ENCODE peak calls at places on chromosomes 7 and 10, in eight cellular contexts. One of them, this sample, is unnamed.

GRCh38 chr10:113854757-113855626 is 531 bp downstream of the NHLRC2 start:
- DNase-seq in GM23338: peak; percentile 53
- DNase-seq in HCT116: peak; percentile 31
- DNase-seq in GM23248: peak; percentile 79
- DNase-seq in hepatocyte: peak; percentile 73
- DNase-seq in mammary epithelial cell: peak; percentile 31
- DNase-seq in SK-N-SH: peak; percentile 83
- DNase-seq in fibroblast of lung: peak; percentile 29
- DNase-seq in this sample: peak; percentile 89

GRCh38 chr10:117226813-117227451 is 14.0 kb upstream of the SLC18A2 start:
- DNase-seq in hepatocyte: peak; percentile 66
- DNase-seq in fibroblast of lung: no peak
- DNase-seq in GM23338: peak; percentile 89
- DNase-seq in SK-N-SH: peak; percentile 61
- DNase-seq in GM23248: peak; percentile 81
- DNase-seq in HCT116: peak; percentile 67
- DNase-seq in mammary epithelial cell: peak; percentile 38
- DNase-seq in this sample: peak; percentile 74

GRCh38 chr10:117000580-117000979 is 4.4 kb downstream of the SHTN1 start:
- DNase-seq in hepatocyte: no peak
- DNase-seq in GM23248: no peak
- DNase-seq in fibroblast of lung: peak; percentile 6
- DNase-seq in mammary epithelial cell: no peak
- DNase-seq in SK-N-SH: no peak
- DNase-seq in GM23338: peak; percentile 31
- DNase-seq in HCT116: peak; percentile 2
- DNase-seq in this sample: no peak

GRCh38 chr7:148543-148931 is 43.8 kb upstream of the FAM20C start:
- DNase-seq in SK-N-SH: no peak
- DNase-seq in HCT116: no peak
- DNase-seq in fibroblast of lung: no peak
- DNase-seq in hepatocyte: no peak
- DNase-seq in mammary epithelial cell: no peak
- DNase-seq in GM23248: no peak
- DNase-seq in GM23338: no peak
- DNase-seq in this sample: no peak

GRCh38 chr10:90947025-90947960 is 26.4 kb upstream of the ANKRD1 start:
- DNase-seq in fibroblast of lung: no peak
- DNase-seq in HCT116: no peak
- DNase-seq in hepatocyte: no peak
- DNase-seq in mammary epithelial cell: no peak
- DNase-seq in SK-N-SH: no peak
- DNase-seq in GM23338: no peak
- DNase-seq in GM23248: peak; percentile 34
- DNase-seq in this sample: no peak

GRCh38 chr7:11171569-11172192 is 198.0 kb downstream of the PHF14 start:
- DNase-seq in GM23248: no peak
- DNase-seq in hepatocyte: no peak
- DNase-seq in HCT116: no peak
- DNase-seq in mammary epithelial cell: no peak
- DNase-seq in SK-N-SH: peak; percentile 62
- DNase-seq in GM23338: no peak
- DNase-seq in fibroblast of lung: no peak
- DNase-seq in this sample: no peak

GRCh38 chr7:127584648-127585043 is 750 bp downstream of the GCC1 start:
- DNase-seq in GM23338: no peak
- DNase-seq in fibroblast of lung: no peak
- DNase-seq in hepatocyte: no peak
- DNase-seq in SK-N-SH: no peak
- DNase-seq in GM23248: no peak
- DNase-seq in mammary epithelial cell: no peak
- DNase-seq in HCT116: no peak
- DNase-seq in this sample: no peak

GRCh38 chr7:41911792-41912191 is 208.9 kb upstream of the INHBA start:
- DNase-seq in HCT116: no peak
- DNase-seq in GM23248: peak; percentile 79
- DNase-seq in hepatocyte: no peak
- DNase-seq in mammary epithelial cell: peak; percentile 66
- DNase-seq in SK-N-SH: no peak
- DNase-seq in GM23338: no peak
- DNase-seq in fibroblast of lung: peak; percentile 41
- DNase-seq in this sample: peak; percentile 29

GRCh38 chr7:118477026-118477425 is 252.5 kb downstream of the ANKRD7 start:
- DNase-seq in hepatocyte: no peak
- DNase-seq in fibroblast of lung: no peak
- DNase-seq in HCT116: no peak
- DNase-seq in mammary epithelial cell: no peak
- DNase-seq in SK-N-SH: no peak
- DNase-seq in GM23338: no peak
- DNase-seq in GM23248: no peak
- DNase-seq in this sample: no peak

GRCh38 chr10:42630537-42631134 is 7.7 kb downstream of the ZNF33B start:
- DNase-seq in GM23338: no peak
- DNase-seq in mammary epithelial cell: no peak
- DNase-seq in HCT116: no peak
- DNase-seq in GM23248: no peak
- DNase-seq in hepatocyte: no peak
- DNase-seq in SK-N-SH: no peak
- DNase-seq in fibroblast of lung: no peak
- DNase-seq in this sample: no peak

GRCh38 chr7:28573059-28573553 is 160.8 kb downstream of the CREB5 start:
- DNase-seq in SK-N-SH: peak; percentile 65
- DNase-seq in hepatocyte: no peak
- DNase-seq in GM23248: peak; percentile 10
- DNase-seq in GM23338: no peak
- DNase-seq in HCT116: no peak
- DNase-seq in mammary epithelial cell: peak; percentile 82
- DNase-seq in fibroblast of lung: peak; percentile 40
- DNase-seq in this sample: no peak

DNA sequence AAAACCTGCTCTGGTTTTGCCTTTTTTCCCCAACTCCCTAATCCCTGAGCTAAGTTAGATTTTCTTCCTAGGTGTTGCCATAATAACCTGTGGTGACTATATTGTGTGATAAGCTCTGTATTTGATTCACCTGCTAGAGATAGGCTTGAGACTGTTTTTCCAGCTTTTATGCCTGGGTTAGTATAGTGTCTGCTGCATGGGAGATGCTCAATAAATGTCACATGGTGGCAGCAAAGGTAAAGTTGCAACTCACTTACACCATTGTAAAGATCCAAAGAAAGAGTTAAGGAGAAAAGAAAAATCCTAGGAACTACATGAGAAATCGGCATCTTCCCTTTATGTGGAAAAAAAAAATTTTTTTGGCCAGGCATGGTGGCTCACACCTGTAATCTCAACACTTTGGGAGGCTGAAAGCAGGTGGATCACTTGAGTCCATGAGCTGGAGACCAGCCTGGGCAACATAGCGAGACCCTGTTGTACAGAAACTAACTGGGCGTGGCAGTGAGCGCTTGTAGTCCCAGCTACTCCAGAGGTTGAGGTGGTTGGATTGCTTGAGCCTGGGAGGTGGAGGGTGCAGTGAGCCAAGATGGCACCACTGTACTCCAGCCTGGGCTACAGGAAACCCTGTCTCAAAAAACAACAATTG is 3.7 kb downstream of the CCNJ start:
- DNase-seq in fibroblast of lung: no peak
- DNase-seq in HCT116: no peak
- DNase-seq in SK-N-SH: no peak
- DNase-seq in hepatocyte: peak; percentile 30
- DNase-seq in GM23338: no peak
- DNase-seq in mammary epithelial cell: no peak
- DNase-seq in GM23248: no peak
- DNase-seq in this sample: no peak
- H3K4me1 ChIP-seq in fibroblast of lung: no peaks in the 10 kb centered on the region
- H3K4me1 ChIP-seq in HCT116: peaks cover 18% of the 10 kb centered on the region
- H3K4me1 ChIP-seq in SK-N-SH: no peaks in the 10 kb centered on the region
- H3K4me1 ChIP-seq in hepatocyte: peaks cover 9% of the 10 kb centered on the region
- H3K4me1 ChIP-seq in GM23338: peaks cover 13% of the 10 kb centered on the region
- H3K4me1 ChIP-seq in mammary epithelial cell: peaks cover 12% of the 10 kb centered on the region
- H3K4me1 ChIP-seq in GM23248: peaks cover 11% of the 10 kb centered on the region
- H3K4me1 ChIP-seq in this sample: peaks cover 14% of the 10 kb centered on the region

DNA sequence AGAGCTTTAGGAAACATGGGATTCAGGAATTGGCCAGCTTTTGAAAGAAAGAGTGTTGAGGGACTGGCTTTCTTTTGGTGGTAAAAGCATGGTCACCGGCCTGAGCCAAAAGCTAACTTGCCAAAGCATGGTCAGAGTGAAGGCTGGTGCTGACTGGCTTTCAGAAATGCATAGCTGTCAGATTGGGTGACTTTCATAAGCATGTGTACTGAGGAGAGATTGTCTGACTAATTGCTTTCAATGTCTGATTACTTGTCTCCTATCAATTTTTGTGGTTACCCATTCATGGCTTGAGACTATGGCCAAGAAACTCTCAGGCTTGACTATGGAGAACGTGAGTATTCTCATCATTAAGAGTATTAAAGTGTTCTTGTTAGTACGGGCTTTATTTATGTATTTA is 28.2 kb downstream of the ZNF25 start:
- DNase-seq in GM23248: no peak
- DNase-seq in mammary epithelial cell: no peak
- DNase-seq in fibroblast of lung: no peak
- DNase-seq in hepatocyte: no peak
- DNase-seq in HCT116: no peak
- DNase-seq in SK-N-SH: no peak
- DNase-seq in GM23338: no peak
- DNase-seq in this sample: no peak
- H2AFZ ChIP-seq in GM23248: no peak overlapping the region
- H2AFZ ChIP-seq in mammary epithelial cell: no peak overlapping the region
- H2AFZ ChIP-seq in fibroblast of lung: no peak overlapping the region
- H2AFZ ChIP-seq in hepatocyte: no peak overlapping the region
- H2AFZ ChIP-seq in HCT116: no peak overlapping the region
- H2AFZ ChIP-seq in SK-N-SH: no peak overlapping the region
- H2AFZ ChIP-seq in GM23338: no peak overlapping the region
- H2AFZ ChIP-seq in this sample: no peak overlapping the region

DNA sequence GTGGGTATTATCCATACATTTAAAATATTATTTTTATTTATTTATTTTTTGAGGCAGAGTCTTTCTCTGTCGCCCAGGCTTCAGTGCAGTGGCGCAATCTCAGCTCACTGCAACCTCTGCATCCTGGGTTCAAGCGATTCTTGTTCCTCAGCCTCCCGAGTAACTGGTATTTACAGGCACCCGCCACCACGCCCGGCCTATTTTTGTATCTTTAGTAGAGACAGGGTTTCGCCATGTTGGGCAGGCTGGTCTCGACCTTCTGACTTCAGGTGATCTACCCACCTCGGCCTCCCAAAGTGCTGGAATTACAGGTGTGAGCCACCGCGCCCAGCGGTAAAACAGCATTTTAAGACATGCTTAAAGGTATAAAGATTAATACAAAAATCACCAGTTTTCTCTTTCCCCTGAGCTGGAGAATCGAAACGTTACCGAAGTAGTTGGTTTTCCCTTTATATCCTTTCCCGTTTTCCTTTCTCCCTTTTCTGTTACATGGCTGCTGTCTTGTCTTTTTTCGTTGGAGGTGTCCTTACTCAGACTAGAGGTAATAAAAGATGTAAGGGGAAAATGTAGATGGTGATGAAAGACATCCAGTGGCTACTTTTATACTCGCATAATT is 1.7 kb downstream of the ARL5B start:
- DNase-seq in fibroblast of lung: no peak
- DNase-seq in HCT116: no peak
- DNase-seq in hepatocyte: no peak
- DNase-seq in SK-N-SH: no peak
- DNase-seq in GM23248: no peak
- DNase-seq in mammary epithelial cell: no peak
- DNase-seq in GM23338: no peak
- DNase-seq in this sample: no peak
- H3K4me3 ChIP-seq in fibroblast of lung: peak overlapping the region; percentile 87
- H3K4me3 ChIP-seq in HCT116: peak overlapping the region; percentile 98
- H3K4me3 ChIP-seq in hepatocyte: peak overlapping the region; percentile 82
- H3K4me3 ChIP-seq in SK-N-SH: peak overlapping the region; percentile 98
- H3K4me3 ChIP-seq in GM23248: peak overlapping the region; percentile 82
- H3K4me3 ChIP-seq in mammary epithelial cell: peak overlapping the region; percentile 94
- H3K4me3 ChIP-seq in GM23338: peak overlapping the region; percentile 71
- H3K4me3 ChIP-seq in this sample: peak overlapping the region; percentile 92

GRCh38 chr10:71973777-71974488 is 9.7 kb downstream of the CHST3 start:
- DNase-seq in fibroblast of lung: no peak
- DNase-seq in SK-N-SH: no peak
- DNase-seq in GM23248: no peak
- DNase-seq in mammary epithelial cell: no peak
- DNase-seq in HCT116: no peak
- DNase-seq in hepatocyte: no peak
- DNase-seq in GM23338: no peak
- DNase-seq in this sample: no peak
- H3K4me1 ChIP-seq in fibroblast of lung: peaks cover 32% of the 10 kb centered on the region
- H3K4me1 ChIP-seq in SK-N-SH: peaks cover 39% of the 10 kb centered on the region
- H3K4me1 ChIP-seq in GM23248: peaks cover 68% of the 10 kb centered on the region
- H3K4me1 ChIP-seq in mammary epithelial cell: peaks cover 96% of the 10 kb centered on the region
- H3K4me1 ChIP-seq in HCT116: peaks cover 63% of the 10 kb centered on the region
- H3K4me1 ChIP-seq in hepatocyte: peaks cover 45% of the 10 kb centered on the region
- H3K4me1 ChIP-seq in GM23338: peaks cover 11% of the 10 kb centered on the region
- H3K4me1 ChIP-seq in this sample: peaks cover 81% of the 10 kb centered on the region

DNA sequence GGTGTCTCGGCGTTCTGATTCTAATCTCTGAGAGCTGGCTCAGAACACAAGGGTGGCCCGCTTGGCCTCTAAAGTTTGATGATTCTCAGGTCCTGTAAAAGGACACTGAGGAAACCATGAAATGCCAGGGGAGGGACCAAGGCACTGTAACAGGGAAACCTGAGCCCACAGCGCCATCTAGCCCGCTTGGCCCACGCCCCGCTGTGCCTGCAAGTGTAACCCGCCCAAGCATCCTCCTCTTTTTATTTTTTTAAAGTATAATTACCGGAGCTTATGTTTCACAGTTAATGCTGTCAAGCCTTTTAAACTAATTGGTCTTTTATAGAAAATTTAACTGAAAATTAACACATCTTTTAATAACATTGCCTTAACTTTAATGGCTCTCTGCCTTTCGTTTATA is 734.7 kb downstream of the KCNMA1 start:
- DNase-seq in HCT116: peak; percentile 7
- DNase-seq in GM23248: no peak
- DNase-seq in fibroblast of lung: peak; percentile 37
- DNase-seq in hepatocyte: peak; percentile 64
- DNase-seq in GM23338: peak; percentile 82
- DNase-seq in SK-N-SH: peak; percentile 23
- DNase-seq in mammary epithelial cell: no peak
- DNase-seq in this sample: no peak
- H2AFZ ChIP-seq in HCT116: no peak overlapping the region
- H2AFZ ChIP-seq in GM23248: no peak overlapping the region
- H2AFZ ChIP-seq in fibroblast of lung: no peak overlapping the region
- H2AFZ ChIP-seq in hepatocyte: peak overlapping the region; percentile 24
- H2AFZ ChIP-seq in GM23338: no peak overlapping the region
- H2AFZ ChIP-seq in SK-N-SH: no peak overlapping the region
- H2AFZ ChIP-seq in mammary epithelial cell: no peak overlapping the region
- H2AFZ ChIP-seq in this sample: no peak overlapping the region

DNA sequence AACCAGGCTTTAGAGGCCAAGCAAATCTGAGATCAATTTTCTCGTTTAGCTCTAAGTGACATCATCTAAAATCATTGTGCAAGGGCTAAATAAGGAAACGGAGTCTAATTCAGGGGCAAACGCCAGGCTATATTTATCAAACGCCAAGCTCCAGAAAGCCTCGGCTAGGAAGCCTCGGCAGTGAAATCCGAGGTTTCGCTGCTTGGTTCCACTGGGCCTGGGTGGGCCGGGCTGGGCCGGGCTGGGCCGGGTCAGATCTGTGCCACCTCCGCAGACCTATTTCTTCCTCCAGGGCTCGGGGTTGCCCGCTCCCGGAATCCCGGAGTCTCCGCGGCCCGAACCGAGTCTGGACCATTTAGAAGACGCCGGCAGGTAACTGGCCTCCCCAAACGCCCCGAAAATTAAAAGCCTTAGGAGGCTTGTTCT is 459 bp upstream of the FEZF1 start:
- DNase-seq in HCT116: no peak
- DNase-seq in GM23338: peak; percentile 60
- DNase-seq in mammary epithelial cell: no peak
- DNase-seq in hepatocyte: no peak
- DNase-seq in fibroblast of lung: peak; percentile 58
- DNase-seq in SK-N-SH: no peak
- DNase-seq in GM23248: peak; percentile 36
- DNase-seq in this sample: peak; percentile 75
- H3K4me3 ChIP-seq in HCT116: peak overlapping the region; percentile 69
- H3K4me3 ChIP-seq in GM23338: peak overlapping the region; percentile 74
- H3K4me3 ChIP-seq in mammary epithelial cell: no peak overlapping the region
- H3K4me3 ChIP-seq in hepatocyte: no peak overlapping the region
- H3K4me3 ChIP-seq in fibroblast of lung: no peak overlapping the region
- H3K4me3 ChIP-seq in SK-N-SH: no peak overlapping the region
- H3K4me3 ChIP-seq in GM23248: no peak overlapping the region
- H3K4me3 ChIP-seq in this sample: no peak overlapping the region

This sample was measured in osteoblast.